ENCODE peak calls at places on chromosome 16, in nine cellular contexts. One of them, this sample, is unnamed.

GRCh38 chr16:2470234-2470601 is 879 bp upstream of the NTN3 start:
- DNase-seq in A549: no peak
- DNase-seq in stimulated activated CD8-positive, alpha-beta memory T cell treated with anti-CD3 and anti-CD28 coated beads, Interleukin-4, amount 100 ng/mL, for 1 hour: no peak
- DNase-seq in IMR-90: no peak
- DNase-seq in smooth muscle cell of the brain vasculature: no peak
- DNase-seq in left ventricle myocardium inferior: no peak
- DNase-seq in ascending aorta: no peak
- DNase-seq in activated T-cell treated with anti-CD3 and anti-CD28 coated beads for 1 hour: no peak
- DNase-seq in colonic mucosa: no peak
- DNase-seq in this sample: no peak

GRCh38 chr16:83954577-83955016 is 1.6 kb downstream of the OSGIN1 start:
- DNase-seq in smooth muscle cell of the brain vasculature: no peak
- DNase-seq in ascending aorta: peak
- DNase-seq in activated T-cell treated with anti-CD3 and anti-CD28 coated beads for 1 hour: no peak
- DNase-seq in stimulated activated CD8-positive, alpha-beta memory T cell treated with anti-CD3 and anti-CD28 coated beads, Interleukin-4, amount 100 ng/mL, for 1 hour: no peak
- DNase-seq in left ventricle myocardium inferior: peak
- DNase-seq in IMR-90: peak
- DNase-seq in colonic mucosa: peak
- DNase-seq in A549: peak
- DNase-seq in this sample: no peak

GRCh38 chr16:22924492-22924891 is 110.5 kb downstream of the HS3ST2 start:
- DNase-seq in colonic mucosa: no peak
- DNase-seq in IMR-90: no peak
- DNase-seq in stimulated activated CD8-positive, alpha-beta memory T cell treated with anti-CD3 and anti-CD28 coated beads, Interleukin-4, amount 100 ng/mL, for 1 hour: no peak
- DNase-seq in activated T-cell treated with anti-CD3 and anti-CD28 coated beads for 1 hour: no peak
- DNase-seq in A549: no peak
- DNase-seq in smooth muscle cell of the brain vasculature: no peak
- DNase-seq in left ventricle myocardium inferior: no peak
- DNase-seq in ascending aorta: no peak
- DNase-seq in this sample: no peak

GRCh38 chr16:56637814-56638750 is at the start of gene MT1A:
- DNase-seq in smooth muscle cell of the brain vasculature: no peak
- DNase-seq in stimulated activated CD8-positive, alpha-beta memory T cell treated with anti-CD3 and anti-CD28 coated beads, Interleukin-4, amount 100 ng/mL, for 1 hour: no peak
- DNase-seq in ascending aorta: peak
- DNase-seq in left ventricle myocardium inferior: peak
- DNase-seq in colonic mucosa: peak
- DNase-seq in IMR-90: peak
- DNase-seq in activated T-cell treated with anti-CD3 and anti-CD28 coated beads for 1 hour: no peak
- DNase-seq in A549: peak
- DNase-seq in this sample: no peak

GRCh38 chr16:75288596-75289120 is 37.2 kb upstream of the BCAR1 start:
- DNase-seq in left ventricle myocardium inferior: no peak
- DNase-seq in stimulated activated CD8-positive, alpha-beta memory T cell treated with anti-CD3 and anti-CD28 coated beads, Interleukin-4, amount 100 ng/mL, for 1 hour: peak
- DNase-seq in IMR-90: no peak
- DNase-seq in colonic mucosa: no peak
- DNase-seq in smooth muscle cell of the brain vasculature: no peak
- DNase-seq in activated T-cell treated with anti-CD3 and anti-CD28 coated beads for 1 hour: peak
- DNase-seq in A549: no peak
- DNase-seq in ascending aorta: no peak
- DNase-seq in this sample: peak

GRCh38 chr16:57091200-57091989 is 988 bp upstream of the CPNE2 start:
- DNase-seq in activated T-cell treated with anti-CD3 and anti-CD28 coated beads for 1 hour: no peak
- DNase-seq in stimulated activated CD8-positive, alpha-beta memory T cell treated with anti-CD3 and anti-CD28 coated beads, Interleukin-4, amount 100 ng/mL, for 1 hour: no peak
- DNase-seq in ascending aorta: no peak
- DNase-seq in A549: peak
- DNase-seq in left ventricle myocardium inferior: peak
- DNase-seq in colonic mucosa: peak
- DNase-seq in IMR-90: peak
- DNase-seq in smooth muscle cell of the brain vasculature: no peak
- DNase-seq in this sample: no peak

GRCh38 chr16:2388875-2389433 is 40.3 kb upstream of the CCNF start:
- DNase-seq in stimulated activated CD8-positive, alpha-beta memory T cell treated with anti-CD3 and anti-CD28 coated beads, Interleukin-4, amount 100 ng/mL, for 1 hour: no peak
- DNase-seq in A549: peak
- DNase-seq in activated T-cell treated with anti-CD3 and anti-CD28 coated beads for 1 hour: no peak
- DNase-seq in ascending aorta: no peak
- DNase-seq in IMR-90: peak
- DNase-seq in smooth muscle cell of the brain vasculature: no peak
- DNase-seq in left ventricle myocardium inferior: no peak
- DNase-seq in colonic mucosa: peak
- DNase-seq in this sample: no peak

GRCh38 chr16:19429271-19429670 is 11.6 kb downstream of the TMC5 start:
- DNase-seq in activated T-cell treated with anti-CD3 and anti-CD28 coated beads for 1 hour: no peak
- DNase-seq in A549: peak
- DNase-seq in smooth muscle cell of the brain vasculature: no peak
- DNase-seq in stimulated activated CD8-positive, alpha-beta memory T cell treated with anti-CD3 and anti-CD28 coated beads, Interleukin-4, amount 100 ng/mL, for 1 hour: no peak
- DNase-seq in IMR-90: no peak
- DNase-seq in colonic mucosa: no peak
- DNase-seq in ascending aorta: no peak
- DNase-seq in left ventricle myocardium inferior: no peak
- DNase-seq in this sample: no peak

GRCh38 chr16:50285406-50286003 is 19.2 kb downstream of the ADCY7 start:
- DNase-seq in left ventricle myocardium inferior: no peak
- DNase-seq in stimulated activated CD8-positive, alpha-beta memory T cell treated with anti-CD3 and anti-CD28 coated beads, Interleukin-4, amount 100 ng/mL, for 1 hour: no peak
- DNase-seq in smooth muscle cell of the brain vasculature: no peak
- DNase-seq in ascending aorta: no peak
- DNase-seq in IMR-90: no peak
- DNase-seq in colonic mucosa: no peak
- DNase-seq in activated T-cell treated with anti-CD3 and anti-CD28 coated beads for 1 hour: no peak
- DNase-seq in A549: no peak
- DNase-seq in this sample: no peak

GRCh38 chr16:30416047-30416603 is 8.7 kb downstream of the ZNF771 start:
- DNase-seq in stimulated activated CD8-positive, alpha-beta memory T cell treated with anti-CD3 and anti-CD28 coated beads, Interleukin-4, amount 100 ng/mL, for 1 hour: no peak
- DNase-seq in left ventricle myocardium inferior: no peak
- DNase-seq in ascending aorta: no peak
- DNase-seq in colonic mucosa: no peak
- DNase-seq in smooth muscle cell of the brain vasculature: no peak
- DNase-seq in A549: no peak
- DNase-seq in activated T-cell treated with anti-CD3 and anti-CD28 coated beads for 1 hour: no peak
- DNase-seq in IMR-90: no peak
- DNase-seq in this sample: no peak

GRCh38 chr16:67537636-67538591 is 9.3 kb downstream of the RIPOR1 start:
- DNase-seq in IMR-90: no peak
- DNase-seq in A549: no peak
- DNase-seq in left ventricle myocardium inferior: peak
- DNase-seq in stimulated activated CD8-positive, alpha-beta memory T cell treated with anti-CD3 and anti-CD28 coated beads, Interleukin-4, amount 100 ng/mL, for 1 hour: peak
- DNase-seq in smooth muscle cell of the brain vasculature: no peak
- DNase-seq in activated T-cell treated with anti-CD3 and anti-CD28 coated beads for 1 hour: peak
- DNase-seq in colonic mucosa: peak
- DNase-seq in ascending aorta: no peak
- DNase-seq in this sample: peak

GRCh38 chr16:71883849-71884638 is at the start of gene ZNF821:
- DNase-seq in smooth muscle cell of the brain vasculature: peak
- DNase-seq in ascending aorta: no peak
- DNase-seq in left ventricle myocardium inferior: peak
- DNase-seq in stimulated activated CD8-positive, alpha-beta memory T cell treated with anti-CD3 and anti-CD28 coated beads, Interleukin-4, amount 100 ng/mL, for 1 hour: peak
- DNase-seq in colonic mucosa: peak
- DNase-seq in activated T-cell treated with anti-CD3 and anti-CD28 coated beads for 1 hour: peak
- DNase-seq in IMR-90: peak
- DNase-seq in A549: peak
- DNase-seq in this sample: peak

GRCh38 chr16:49350265-49351103 is 23.1 kb upstream of the C16orf78 start:
- DNase-seq in ascending aorta: no peak
- DNase-seq in smooth muscle cell of the brain vasculature: peak
- DNase-seq in A549: peak
- DNase-seq in activated T-cell treated with anti-CD3 and anti-CD28 coated beads for 1 hour: peak
- DNase-seq in stimulated activated CD8-positive, alpha-beta memory T cell treated with anti-CD3 and anti-CD28 coated beads, Interleukin-4, amount 100 ng/mL, for 1 hour: peak
- DNase-seq in colonic mucosa: peak
- DNase-seq in left ventricle myocardium inferior: peak
- DNase-seq in IMR-90: peak
- DNase-seq in this sample: no peak

This sample was measured in activated effector memory CD4-positive, alpha-beta T cell treated with Interleukin-2 at 50 U/mL for 16 hours.